ENCODE peak calls at places on chromosomes 6 and 20, in five cellular contexts. J is lower lobe of right lung; N is CD4-positive, alpha-beta T cell; A is body of pancreas; Q is transverse colon. S is an unnamed sample.

GRCh38 chr6:33549896-33550295 is 30.2 kb downstream of the BAK1 start:
- DNase-seq in N (no peak), A (no peak), J (no peak), Q (no peak), S (no peak)

GRCh38 chr6:7846971-7847818 is 63.4 kb downstream of the TXNDC5 start:
- DNase-seq in Q (no peak), J (no peak), A (no peak), N (no peak), S (no peak)

GRCh38 chr6:170186909-170187668 is 103.8 kb downstream of the DLL1 start:
- DNase-seq in A (no peak), N (no peak), Q (no peak), J (no peak), S (no peak)

GRCh38 chr6:23245559-23245958 is 676.2 kb downstream of the HDGFL1 start:
- DNase-seq in A (no peak), Q (no peak), N (no peak), J (no peak), S (no peak)

GRCh38 chr20:47156431-47156841 is 200.1 kb downstream of the ZMYND8 start:
- DNase-seq in N (no peak), Q (no peak), A (no peak), J (no peak), S (no peak)

GRCh38 chr6:12717356-12717755 is 789 bp downstream of the PHACTR1 start:
- DNase-seq in A (no peak), J (no peak), Q (no peak), N (no peak), S (no peak)

GRCh38 chr6:54335871-54336270 is 27.6 kb downstream of the TINAG start:
- DNase-seq in J (no peak), Q (no peak), A (no peak), N (no peak), S (no peak)

GRCh38 chr6:136405410-136406029 is 115.9 kb upstream of the BCLAF1 start:
- DNase-seq in Q (peak; percentile 24), N (no peak), J (peak; percentile 51), A (peak; percentile 6), S (no peak)

GRCh38 chr6:43909474-43910148 is 139.6 kb downstream of the VEGFA start:
- DNase-seq in N (no peak), J (peak; percentile 21), Q (no peak), A (no peak), S (no peak)

GRCh38 chr6:107045733-107046312 is 17.8 kb downstream of the MTRES1 start:
- DNase-seq in Q (no peak), N (no peak), A (no peak), J (no peak), S (no peak)

GRCh38 chr6:107554918-107555317 is 65.0 kb downstream of the SOBP start:
- DNase-seq in A (no peak), N (no peak), J (no peak), Q (no peak), S (no peak)

GRCh38 chr20:24762791-24763350 is 186.2 kb upstream of the CST7 start:
- DNase-seq in Q (no peak), A (no peak), N (no peak), J (no peak), S (peak; percentile 2)

GRCh38 chr6:142726616-142727015 is 218.4 kb downstream of the HIVEP2 start:
- DNase-seq in Q (no peak), N (no peak), J (no peak), A (no peak), S (no peak)

GRCh38 chr20:41245086-41245707 is 72.3 kb downstream of the ZHX3 start:
- DNase-seq in N (no peak), A (no peak), Q (no peak), J (no peak), S (no peak)

GRCh38 chr6:147287869-147288271 is 83.7 kb downstream of the STXBP5 start:
- DNase-seq in N (no peak), J (no peak), Q (no peak), A (peak; percentile 13), S (no peak)

GRCh38 chr6:157080986-157081391 is 242.3 kb downstream of the TMEM242 start:
- DNase-seq in A (no peak), Q (no peak), N (no peak), J (no peak), S (no peak)

GRCh38 chr6:49782293-49783181 is 4.5 kb downstream of the PGK2 start:
- DNase-seq in A (no peak), N (no peak), Q (no peak), J (no peak), S (no peak)

GRCh38 chr20:34389206-34389953 is 26.3 kb downstream of the ITCH start:
- DNase-seq in A (no peak), Q (no peak), N (no peak), J (no peak), S (no peak)

GRCh38 chr6:14549319-14549770 is 431.8 kb downstream of the CD83 start:
- DNase-seq in A (no peak), Q (peak; percentile 79), N (no peak), J (no peak), S (no peak)

GRCh38 chr6:168134399-168135201 is 55.6 kb upstream of the FRMD1 start:
- DNase-seq in Q (no peak), N (no peak), A (no peak), J (no peak), S (no peak)

GRCh38 chr6:41325446-41326066 is 9.9 kb upstream of the NCR2 start:
- DNase-seq in J (no peak), N (no peak), A (no peak), Q (no peak), S (no peak)

GRCh38 chr6:41318648-41319565 is 16.5 kb upstream of the NCR2 start:
- DNase-seq in A (peak; percentile 81), Q (peak; percentile 81), J (peak; percentile 94), N (peak; percentile 73), S (peak; percentile 91)

GRCh38 chr6:41315943-41316342 is 19.5 kb upstream of the NCR2 start:
- DNase-seq in N (no peak), J (no peak), Q (no peak), A (no peak), S (no peak)

GRCh38 chr6:41326092-41326491 is 9.3 kb upstream of the NCR2 start:
- DNase-seq in N (no peak), Q (no peak), J (no peak), A (no peak), S (no peak)

GRCh38 chr6:41321183-41321582 is 14.2 kb upstream of the NCR2 start:
- DNase-seq in J (no peak), N (no peak), Q (no peak), A (no peak), S (no peak)
- H3K27me3 ChIP-seq in J (peaks cover 14% of the 10 kb centered on the region), N (peaks cover 2% of the 10 kb centered on the region), Q (peaks cover 48% of the 10 kb centered on the region), A (no peaks in the 10 kb centered on the region), S (no peaks in the 10 kb centered on the region)

GRCh38 chr20:1847780-1848179 is 47.4 kb upstream of the SIRPA start:
- DNase-seq in J (no peak), Q (no peak), A (no peak), N (no peak), S (no peak)
- H3K27me3 ChIP-seq in J (peaks cover 7% of the 10 kb centered on the region), Q (no peaks in the 10 kb centered on the region), A (no peaks in the 10 kb centered on the region), N (no peaks in the 10 kb centered on the region), S (no peaks in the 10 kb centered on the region)

DNA sequence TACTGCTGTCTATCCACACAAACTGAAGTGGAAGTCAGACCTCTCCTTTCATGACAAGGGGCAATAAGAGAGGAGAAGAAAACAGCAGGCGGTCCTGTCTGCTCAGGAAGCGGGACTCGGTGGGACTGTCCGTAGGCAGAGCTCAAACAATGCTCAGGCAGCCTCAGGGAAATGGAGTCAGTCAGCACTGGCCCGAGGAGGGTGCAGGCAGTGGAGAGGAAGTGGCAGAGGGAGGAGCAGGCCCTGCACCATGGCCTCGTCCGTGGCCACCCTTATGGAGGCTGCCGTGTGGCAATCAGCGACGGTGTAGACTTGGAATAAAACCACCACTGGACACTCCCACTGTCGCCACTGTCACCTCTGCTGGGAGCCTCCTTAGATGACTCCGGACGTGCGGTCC is 19.6 kb downstream of the FOXC1 start:
- DNase-seq in N (no peak), Q (no peak), J (no peak), A (no peak), S (no peak)
- H3K27me3 ChIP-seq in N (peaks cover 38% of the 10 kb centered on the region), Q (peaks cover 62% of the 10 kb centered on the region), J (peaks cover 51% of the 10 kb centered on the region), A (no peaks in the 10 kb centered on the region), S (no peaks in the 10 kb centered on the region)

DNA sequence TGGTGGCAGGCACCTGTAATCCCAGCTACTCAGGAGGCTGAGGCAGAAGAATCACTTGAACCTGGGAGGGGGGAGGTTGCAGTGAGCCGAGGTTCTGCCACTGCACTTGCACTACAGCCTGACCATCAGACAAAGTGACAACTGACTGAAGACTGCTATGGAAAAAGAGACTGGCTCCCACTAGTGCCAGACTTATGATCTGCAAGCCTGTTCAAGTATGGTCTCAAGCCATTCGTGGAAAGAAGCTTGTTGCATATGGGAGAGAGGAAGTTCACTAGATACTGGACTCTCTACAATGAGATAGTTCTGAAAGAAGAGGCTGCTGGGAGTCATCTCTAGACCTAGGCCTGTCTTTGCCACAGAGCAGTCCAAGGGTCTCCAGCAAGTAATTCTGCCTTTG is 26.7 kb downstream of the MDN1 start:
- DNase-seq in Q (peak; percentile 13), N (no peak), J (no peak), A (no peak), S (peak; percentile 72)
- H3K27me3 ChIP-seq in Q (no peaks in the 10 kb centered on the region), N (no peaks in the 10 kb centered on the region), J (no peaks in the 10 kb centered on the region), A (no peaks in the 10 kb centered on the region), S (no peaks in the 10 kb centered on the region)

GRCh38 chr6:29977425-29977727 is 35.0 kb downstream of the HLA-A start:
- DNase-seq in N (no peak), J (no peak), A (no peak), Q (no peak), S (no peak)
- H3K27me3 ChIP-seq in N (peaks cover 36% of the 10 kb centered on the region), J (no peaks in the 10 kb centered on the region), A (no peaks in the 10 kb centered on the region), Q (peaks cover 5% of the 10 kb centered on the region), S (no peaks in the 10 kb centered on the region)

GRCh38 chr20:63017076-63017825 is 10.5 kb upstream of the BHLHE23 start:
- DNase-seq in A (no peak), N (no peak), Q (no peak), J (peak; percentile 36), S (no peak)

GRCh38 chr20:63015147-63015664 is 8.4 kb upstream of the BHLHE23 start:
- DNase-seq in A (no peak), J (no peak), N (no peak), Q (no peak), S (no peak)

GRCh38 chr20:63016514-63017075 is 9.8 kb upstream of the BHLHE23 start:
- DNase-seq in A (no peak), Q (no peak), N (no peak), J (peak; percentile 20), S (no peak)

GRCh38 chr20:63014710-63015109 is 7.9 kb upstream of the BHLHE23 start:
- DNase-seq in N (no peak), J (no peak), Q (no peak), A (no peak), S (no peak)

GRCh38 chr20:63015665-63016361 is 9.0 kb upstream of the BHLHE23 start:
- DNase-seq in N (no peak), Q (no peak), J (peak; percentile 32), A (no peak), S (no peak)
- H3K27me3 ChIP-seq in N (peaks cover 27% of the 10 kb centered on the region), Q (peaks cover 97% of the 10 kb centered on the region), J (peaks cover 86% of the 10 kb centered on the region), A (no peaks in the 10 kb centered on the region), S (no peaks in the 10 kb centered on the region)

GRCh38 chr6:165843121-165843520 is 180.1 kb upstream of the PDE10A start:
- DNase-seq in Q (peak; percentile 58), J (no peak), N (no peak), A (no peak), S (no peak)
- H3K27me3 ChIP-seq in Q (no peaks in the 10 kb centered on the region), J (peaks cover 8% of the 10 kb centered on the region), N (peaks cover 36% of the 10 kb centered on the region), A (no peaks in the 10 kb centered on the region), S (no peaks in the 10 kb centered on the region)